ENCODE peak calls at places on chromosomes 11 and 22, in five cellular contexts. B is left ventricle myocardium inferior, F is IMR-90, M is transverse colon, H is breast epithelium. Y is an unnamed sample.
A peak's percentile ranks its signal among the peaks of the same experiment; 100 is the strongest.

GRCh38 chr11:30326911-30327310 is 4.0 kb downstream of the ARL14EP start:
- DNase-seq in F (no peak), H (no peak), M (no peak), B (no peak), Y (no peak)

GRCh38 chr22:30885591-30885990 is 83.0 kb downstream of the MORC2 start:
- DNase-seq in B (no peak), H (no peak), M (no peak), F (no peak), Y (no peak)

GRCh38 chr11:69531071-69531716 is 49.7 kb downstream of the LINC01488 start:
- DNase-seq in M (no peak), B (no peak), H (peak; percentile 30), F (no peak), Y (no peak)

GRCh38 chr11:35404397-35404775 is 15.0 kb downstream of the SLC1A2 start:
- DNase-seq in F (peak; percentile 38), H (no peak), M (peak; percentile 27), B (no peak), Y (peak; percentile 53)

GRCh38 chr11:111726301-111726713 is 39.9 kb downstream of the PPP2R1B start:
- DNase-seq in H (no peak), M (no peak), F (no peak), B (no peak), Y (no peak)

GRCh38 chr11:78224506-78224905 is 35.8 kb downstream of the USP35 start:
- DNase-seq in B (no peak), M (no peak), F (no peak), H (no peak), Y (no peak)

GRCh38 chr11:67435031-67435726 is 2.3 kb downstream of the PTPRCAP start:
- DNase-seq in F (no peak), H (no peak), M (no peak), B (no peak), Y (no peak)

GRCh38 chr11:34789196-34789834 is 126.9 kb downstream of the APIP start:
- DNase-seq in F (peak; percentile 4), M (no peak), H (no peak), B (no peak), Y (no peak)

GRCh38 chr11:121367434-121367833 is 74.9 kb downstream of the SC5D start:
- DNase-seq in H (no peak), F (peak; percentile 4), M (no peak), B (no peak), Y (no peak)

GRCh38 chr11:27858901-27859300 is 158.6 kb upstream of the BDNF start:
- DNase-seq in B (no peak), M (no peak), F (no peak), H (no peak), Y (no peak)

GRCh38 chr22:35910926-35911325 is 117.7 kb downstream of the RBFOX2 start:
- DNase-seq in H (no peak), B (no peak), F (no peak), M (no peak), Y (no peak)

GRCh38 chr22:34781676-34782075 is 284.3 kb upstream of the ISX start:
- DNase-seq in H (no peak), F (no peak), M (no peak), B (no peak), Y (no peak)

GRCh38 chr11:96424693-96425092 is 34.9 kb downstream of the JRKL start:
- DNase-seq in F (peak; percentile 44), H (no peak), M (no peak), B (no peak), Y (no peak)

GRCh38 chr11:126627376-126627775 is 271.9 kb downstream of the ST3GAL4 start:
- DNase-seq in H (no peak), F (no peak), M (no peak), B (no peak), Y (no peak)

GRCh38 chr22:50490531-50491308 is 4.1 kb downstream of the MIOX start:
- DNase-seq in H (no peak), M (no peak), F (no peak), B (no peak), Y (no peak)

GRCh38 chr22:46576556-46577351 is 39.3 kb upstream of the CELSR1 start:
- DNase-seq in M (peak; percentile 66), B (peak; percentile 69), H (no peak), F (peak; percentile 35), Y (peak; percentile 69)

GRCh38 chr11:3042496-3043314 is 14.5 kb downstream of the CARS1 start:
- DNase-seq in F (no peak), M (no peak), H (no peak), B (peak; percentile 26), Y (no peak)

GRCh38 chr11:3044004-3044403 is 13.2 kb downstream of the CARS1 start:
- DNase-seq in M (no peak), B (peak; percentile 13), F (peak; percentile 24), H (no peak), Y (no peak)

GRCh38 chr11:3040881-3041280 is 16.3 kb downstream of the CARS1 start:
- DNase-seq in B (no peak), F (no peak), H (no peak), M (no peak), Y (no peak)

GRCh38 chr11:3043315-3043871 is 13.8 kb downstream of the CARS1 start:
- DNase-seq in F (no peak), B (peak; percentile 80), M (peak; percentile 31), H (peak; percentile 72), Y (no peak)

DNA sequence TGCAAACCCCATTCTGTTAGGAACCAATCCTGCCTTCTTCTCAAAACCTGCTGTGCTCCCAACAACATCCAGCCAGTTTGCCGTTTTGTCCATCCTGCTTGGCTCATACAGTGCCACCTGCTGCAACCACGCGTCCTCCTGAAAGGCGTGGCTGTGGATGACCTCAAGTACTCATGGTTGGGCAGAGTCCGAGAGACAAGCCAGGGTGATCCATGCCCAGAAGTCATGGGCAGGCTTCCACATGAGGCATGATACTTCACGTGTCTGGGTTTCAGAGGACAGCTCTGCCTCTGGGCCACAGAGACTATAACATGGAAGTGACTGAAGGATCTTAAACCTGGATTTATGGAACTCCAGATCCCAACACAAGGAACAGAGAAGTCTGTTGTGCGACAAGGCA is 15.5 kb downstream of the CARS1 start:
- DNase-seq in M (no peak), B (peak; percentile 69), H (peak; percentile 68), F (no peak), Y (no peak)
- H3K4me3 ChIP-seq in M (no peak overlapping the region), B (no peak overlapping the region), H (no peak overlapping the region), F (no peak overlapping the region), Y (no peak overlapping the region)

GRCh38 chr11:73217810-73218105 is 323 bp upstream of the P2RY2 start:
- DNase-seq in H (no peak), M (no peak), B (no peak), F (no peak), Y (no peak)
- H3K27ac ChIP-seq in H (peak overlapping the region; percentile 68), M (peak overlapping the region; percentile 72), B (peak overlapping the region; percentile 90), F (no peak overlapping the region), Y (no peak overlapping the region)

GRCh38 chr11:62599909-62600308 is 1.8 kb downstream of the MTA2 start:
- DNase-seq in H (no peak), F (no peak), M (no peak), B (no peak), Y (no peak)
- H3K4me3 ChIP-seq in H (peak overlapping the region; percentile 91), F (peak overlapping the region; percentile 87), M (peak overlapping the region; percentile 75), B (peak overlapping the region; percentile 80), Y (no peak overlapping the region)

GRCh38 chr11:107549253-107549953 is 16.1 kb downstream of the ALKBH8 start:
- DNase-seq in B (no peak), M (no peak), H (no peak), F (peak; percentile 51), Y (no peak)
- H3K27ac ChIP-seq in B (no peak overlapping the region), M (no peak overlapping the region), H (no peak overlapping the region), F (no peak overlapping the region), Y (no peak overlapping the region)

GRCh38 chr11:117187799-117188481 is 9.4 kb downstream of the SIDT2 start:
- DNase-seq in B (no peak), M (no peak), F (no peak), H (peak; percentile 43), Y (no peak)

GRCh38 chr11:117187007-117187406 is 8.5 kb downstream of the SIDT2 start:
- DNase-seq in H (peak; percentile 22), F (no peak), B (no peak), M (no peak), Y (peak; percentile 52)

GRCh38 chr11:117187428-117187798 is 8.9 kb downstream of the SIDT2 start:
- DNase-seq in H (peak; percentile 25), B (no peak), F (no peak), M (no peak), Y (no peak)

GRCh38 chr11:117185739-117186430 is 7.3 kb downstream of the SIDT2 start:
- DNase-seq in B (peak; percentile 5), H (peak; percentile 10), F (no peak), M (no peak), Y (peak; percentile 12)

GRCh38 chr11:117186431-117186761 is 7.9 kb downstream of the SIDT2 start:
- DNase-seq in M (no peak), F (no peak), H (peak; percentile 31), B (no peak), Y (no peak)
- H3K4me3 ChIP-seq in M (no peak overlapping the region), F (no peak overlapping the region), H (no peak overlapping the region), B (no peak overlapping the region), Y (no peak overlapping the region)

GRCh38 chr11:17135934-17136683 is 58.6 kb upstream of the RPS13 start:
- DNase-seq in M (no peak), H (no peak), B (no peak), F (no peak), Y (no peak)

GRCh38 chr11:17142450-17142849 is 65.0 kb upstream of the RPS13 start:
- DNase-seq in F (no peak), H (no peak), M (no peak), B (no peak), Y (no peak)

GRCh38 chr11:17145972-17146371 is 61.8 kb downstream of the PIK3C2A start:
- DNase-seq in M (no peak), F (peak; percentile 20), B (no peak), H (no peak), Y (no peak)

GRCh38 chr11:17138562-17138961 is 61.1 kb upstream of the RPS13 start:
- DNase-seq in H (no peak), B (no peak), F (no peak), M (no peak), Y (no peak)

DNA sequence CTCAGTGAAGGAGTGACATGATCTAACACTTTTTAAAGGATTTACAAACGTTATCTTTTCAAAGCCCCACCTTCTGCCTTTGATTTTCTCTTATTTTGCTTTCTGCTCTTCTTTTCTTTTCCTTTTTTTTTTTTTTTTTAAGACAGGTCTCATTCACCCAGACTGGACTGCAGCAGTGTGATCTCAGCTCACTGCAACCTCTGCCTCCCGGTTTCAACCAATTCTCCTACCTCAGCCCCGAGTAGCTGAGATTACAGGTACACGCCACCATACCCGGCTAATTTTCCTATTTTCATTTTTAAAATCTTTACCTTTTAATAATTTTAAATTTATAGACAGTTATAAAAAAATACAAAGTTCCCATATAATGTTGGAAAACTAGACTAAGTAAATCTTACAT is 63.7 kb upstream of the RPS13 start:
- DNase-seq in H (no peak), F (no peak), B (no peak), M (no peak), Y (no peak)
- H3K27ac ChIP-seq in H (no peak overlapping the region), F (no peak overlapping the region), B (no peak overlapping the region), M (no peak overlapping the region), Y (no peak overlapping the region)